ENCODE peak calls at places on chromosomes 6 and 20, in four cellular contexts. V, Q, K and B are unnamed samples.

GRCh38 chr6:167492096-167492449 is 167.2 kb downstream of the TTLL2 start:
- DNase-seq in V (no peak), Q (no peak), K (no peak), B (no peak)

GRCh38 chr6:54654376-54654775 is 192.2 kb upstream of the FAM83B start:
- DNase-seq in V (no peak), Q (no peak), K (no peak), B (no peak)

GRCh38 chr20:54479138-54479906 is 3.9 kb downstream of the DOK5 start:
- DNase-seq in V (peak; percentile 42), Q (no peak), K (peak; percentile 24), B (no peak)

GRCh38 chr20:24915440-24915839 is 33.6 kb upstream of the CST7 start:
- DNase-seq in V (no peak), Q (no peak), K (no peak), B (no peak)

GRCh38 chr6:13813621-13814175 is 659 bp downstream of the MCUR1 start:
- DNase-seq in V (peak; percentile 84), Q (peak; percentile 47), K (peak; percentile 58), B (peak; percentile 58)

GRCh38 chr6:80489911-80490635 is 383.6 kb downstream of the BCKDHB start:
- DNase-seq in V (no peak), Q (no peak), K (no peak), B (no peak)

GRCh38 chr6:149941583-149942460 is at the start of gene ULBP2:
- DNase-seq in V (no peak), Q (peak; percentile 66), K (peak; percentile 76), B (peak; percentile 71)

GRCh38 chr6:138691595-138692057 is 81.9 kb upstream of the CCDC28A start:
- DNase-seq in V (peak; percentile 45), Q (no peak), K (peak; percentile 9), B (peak; percentile 35)

GRCh38 chr6:44617416-44617815 is 229.9 kb downstream of the CDC5L start:
- DNase-seq in V (no peak), Q (no peak), K (no peak), B (no peak)

GRCh38 chr6:99369533-99369932 is 20.1 kb upstream of the FAXC start:
- DNase-seq in V (no peak), Q (no peak), K (no peak), B (no peak)

GRCh38 chr20:21513881-21514540 is at the start of gene NKX2-2:
- DNase-seq in V (no peak), Q (no peak), K (no peak), B (no peak)

GRCh38 chr6:38195113-38195635 is 375.6 kb downstream of the ZFAND3 start:
- DNase-seq in V (no peak), Q (no peak), K (no peak), B (peak; percentile 44)

GRCh38 chr6:168640181-168640580 is 199.2 kb downstream of the SMOC2 start:
- DNase-seq in V (no peak), Q (no peak), K (no peak), B (no peak)

GRCh38 chr6:75719133-75719532 is 29.9 kb upstream of the MYO6 start:
- DNase-seq in V (no peak), Q (no peak), K (no peak), B (no peak)

GRCh38 chr6:156984178-156984738 is 207.1 kb downstream of the ARID1B start:
- DNase-seq in V (no peak), Q (no peak), K (no peak), B (no peak)

GRCh38 chr6:159720708-159721107 is 6.6 kb upstream of the WTAP start:
- DNase-seq in V (peak; percentile 82), Q (no peak), K (peak; percentile 53), B (no peak)

GRCh38 chr20:57851786-57852185 is 142.0 kb upstream of the PMEPA1 start:
- DNase-seq in V (no peak), Q (no peak), K (no peak), B (no peak)

GRCh38 chr20:46857061-46857831 is 37.4 kb upstream of the EYA2 start:
- DNase-seq in V (no peak), Q (no peak), K (no peak), B (no peak)

GRCh38 chr6:107272246-107272645 is 156.9 kb upstream of the BEND3 start:
- DNase-seq in V (no peak), Q (no peak), K (no peak), B (no peak)

GRCh38 chr6:123804771-123805540 is 1.3 kb downstream of the NKAIN2 start:
- DNase-seq in V (no peak), Q (no peak), K (no peak), B (no peak)

GRCh38 chr6:78383968-78384367 is 483.4 kb upstream of the IRAK1BP1 start:
- DNase-seq in V (no peak), Q (no peak), K (no peak), B (no peak)

GRCh38 chr6:116229287-116229913 is 24.5 kb downstream of the TSPYL4 start:
- DNase-seq in V (no peak), Q (peak; percentile 93), K (peak; percentile 40), B (peak; percentile 49)

GRCh38 chr20:9301129-9302072 is 213.0 kb upstream of the LAMP5 start:
- DNase-seq in V (peak; percentile 99), Q (no peak), K (peak; percentile 89), B (no peak)

GRCh38 chr6:84641076-84641475 is 123.3 kb downstream of the TBX18 start:
- DNase-seq in V (no peak), Q (no peak), K (no peak), B (no peak)

GRCh38 chr20:57481281-57481711 is 43.6 kb downstream of the CTCFL start:
- DNase-seq in V (no peak), Q (no peak), K (no peak), B (no peak)

GRCh38 chr20:29443819-29444218 is 1813.6 kb upstream of the DEFB115 start:
- DNase-seq in V (no peak), Q (no peak), K (no peak), B (no peak)

GRCh38 chr6:67224989-67225388 is 1410.1 kb upstream of the ADGRB3 start:
- DNase-seq in V (no peak), Q (no peak), K (no peak), B (no peak)

GRCh38 chr6:111973897-111974639 is 79.8 kb upstream of the CCN6 start:
- DNase-seq in V (no peak), Q (no peak), K (no peak), B (no peak)

GRCh38 chr20:53899351-53900167 is 170.8 kb downstream of the BCAS1 start:
- DNase-seq in V (no peak), Q (no peak), K (peak; percentile 80), B (peak; percentile 46)

GRCh38 chr6:55265409-55266114 is 61.7 kb upstream of the GFRAL start:
- DNase-seq in V (no peak), Q (no peak), K (no peak), B (no peak)

GRCh38 chr6:82015043-82015442 is 232.5 kb downstream of the IBTK start:
- DNase-seq in V (no peak), Q (no peak), K (no peak), B (no peak)

GRCh38 chr6:27608916-27609883 is 136.3 kb upstream of the ZNF184 start:
- DNase-seq in V (peak; percentile 61), Q (no peak), K (peak; percentile 78), B (no peak)

GRCh38 chr20:58694241-58695083 is 1.9 kb downstream of the NPEPL1 start:
- DNase-seq in V (no peak), Q (no peak), K (no peak), B (no peak)

GRCh38 chr6:112221561-112221960 is 32.8 kb downstream of the LAMA4 start:
- DNase-seq in V (no peak), Q (no peak), K (no peak), B (no peak)

GRCh38 chr6:109762769-109763450 is 71.8 kb downstream of the FIG4 start:
- DNase-seq in V (no peak), Q (no peak), K (no peak), B (no peak)

GRCh38 chr6:79810153-79810806 is 137.1 kb downstream of the ELOVL4 start:
- DNase-seq in V (no peak), Q (no peak), K (no peak), B (no peak)

GRCh38 chr6:63839485-63839884 is 203.9 kb downstream of the PHF3 start:
- DNase-seq in V (no peak), Q (no peak), K (no peak), B (no peak)
- H3K27ac ChIP-seq in V (no peak overlapping the region), Q (no peak overlapping the region), K (no peak overlapping the region), B (no peak overlapping the region)

DNA sequence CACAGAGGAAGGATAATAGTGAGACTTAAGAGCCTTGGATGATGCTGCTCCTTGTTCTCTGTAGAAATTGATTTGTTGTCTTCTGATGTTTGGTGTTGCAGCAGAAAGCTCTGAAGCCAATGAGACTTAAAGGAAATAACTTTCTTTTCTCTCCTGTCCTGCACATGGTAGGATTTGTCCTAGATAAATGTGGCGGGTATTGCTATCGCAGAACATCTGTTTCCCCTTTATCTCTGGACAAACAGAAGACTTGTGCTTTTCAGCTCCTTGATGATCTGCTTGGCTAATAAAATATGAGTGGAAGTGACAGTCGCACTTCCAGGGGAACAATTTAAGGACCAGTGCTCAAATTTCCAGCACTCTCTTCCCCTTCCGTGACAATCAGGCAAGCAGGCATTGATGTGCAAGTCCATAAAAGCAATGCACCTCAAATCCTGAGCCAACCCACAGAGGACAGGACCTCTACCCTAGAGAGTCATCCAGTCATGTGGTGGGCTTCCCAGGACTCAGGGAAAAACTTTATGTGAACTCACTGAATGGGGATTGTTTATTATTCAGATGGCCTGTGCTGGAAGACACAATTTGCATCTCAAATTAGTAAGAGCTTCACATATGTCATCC is 9.9 kb upstream of the NCR2 start:
- DNase-seq in V (no peak), Q (no peak), K (no peak), B (no peak)
- TF ChIP-seq EP300 in V (no peak), Q (no peak), K (no peak), B (no peak)

GRCh38 chr6:125827788-125828313 is 37.1 kb downstream of the NCOA7 start:
- DNase-seq in V (no peak), Q (no peak), K (no peak), B (no peak)
- H3K9me3 ChIP-seq in V (no peaks in the 10 kb centered on the region), Q (no peaks in the 10 kb centered on the region), K (no peaks in the 10 kb centered on the region), B (no peaks in the 10 kb centered on the region)

DNA sequence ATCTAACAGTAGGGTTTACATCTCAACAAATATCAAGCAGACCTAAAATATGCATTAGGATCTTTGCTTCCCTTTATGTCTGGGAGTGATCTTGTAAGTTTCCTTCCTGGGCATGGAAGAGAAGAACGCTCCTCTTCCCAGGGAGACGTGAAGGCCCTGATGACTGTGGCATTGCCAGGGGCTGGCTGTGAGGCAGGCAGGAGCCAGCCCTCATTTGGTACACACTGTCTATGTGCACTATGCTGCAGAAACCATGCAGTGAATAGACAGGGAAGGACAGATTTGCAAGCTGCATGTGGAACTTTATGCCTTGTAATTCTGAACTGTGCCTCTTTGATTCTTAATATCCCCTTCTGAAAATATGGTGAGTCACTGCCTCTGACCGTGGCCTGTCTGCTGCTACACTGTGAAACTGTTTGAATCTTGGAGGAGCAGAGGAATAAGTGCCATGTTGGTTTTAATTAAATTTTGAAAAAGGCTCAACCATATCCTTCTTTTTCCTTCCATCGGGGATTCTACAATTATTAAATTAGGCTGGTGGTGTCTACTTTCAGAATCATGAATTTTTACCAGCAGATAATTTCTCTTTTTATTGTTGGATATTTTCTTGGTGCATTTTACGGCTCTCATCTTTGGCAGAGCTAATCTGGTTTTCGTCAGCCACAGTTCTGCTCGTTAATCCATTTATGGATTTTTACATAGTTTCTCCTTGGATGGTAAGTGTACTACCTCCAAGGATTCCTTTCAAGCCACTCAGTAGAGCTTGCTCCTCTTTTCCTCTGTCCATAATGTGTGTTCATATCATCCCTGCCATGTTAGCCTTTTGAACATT is 300.9 kb upstream of the SLC35B3 start:
- DNase-seq in V (no peak), Q (no peak), K (no peak), B (no peak)
- H3K27ac ChIP-seq in V (no peak overlapping the region), Q (no peak overlapping the region), K (no peak overlapping the region), B (no peak overlapping the region)